ENCODE peak calls at places on chromosomes 6 and 20, in six cellular contexts. A is stimulated activated CD8-positive, alpha-beta memory T cell treated with anti-CD3 and anti-CD28 coated beads, Interleukin-7, amount 100 ng/mL, for 24 hours; H is LoVo; Y is SIG-M5; L is posterior cingulate gyrus; J is NCI-H1417. P is an unnamed sample.

GRCh38 chr20:18857640-18858039 is 44.1 kb downstream of the SCP2D1 start:
- DNase-seq in J (no peak), A (no peak), L (no peak), Y (no peak), H (no peak), P (no peak)

GRCh38 chr6:133964052-133964451 is 11.0 kb downstream of the TBPL1 start:
- DNase-seq in A (no peak), Y (no peak), L (no peak), J (no peak), H (no peak), P (no peak)

GRCh38 chr20:36154696-36155628 is at the start of gene EPB41L1:
- DNase-seq in L (no peak), J (peak), H (no peak), A (no peak), Y (no peak), P (no peak)

GRCh38 chr6:75550544-75551167 is 51.0 kb upstream of the SENP6 start:
- DNase-seq in J (no peak), A (no peak), Y (no peak), H (no peak), L (no peak), P (no peak)

GRCh38 chr6:45327956-45328522 is at the start of gene RUNX2:
- DNase-seq in A (no peak), J (no peak), L (no peak), Y (no peak), H (no peak), P (no peak)

GRCh38 chr6:157383471-157383870 is 2.5 kb downstream of the ZDHHC14 start:
- DNase-seq in A (no peak), H (no peak), J (peak), Y (no peak), L (no peak), P (no peak)

GRCh38 chr20:9978395-9979004 is 56.3 kb upstream of the ANKEF1 start:
- DNase-seq in L (no peak), H (peak), Y (peak), J (peak), A (no peak), P (peak)

GRCh38 chr6:11486486-11486885 is 51.1 kb upstream of the TMEM170B start:
- DNase-seq in H (no peak), L (no peak), A (no peak), Y (no peak), J (no peak), P (no peak)

GRCh38 chr20:22795897-22796296 is 211.5 kb upstream of the FOXA2 start:
- DNase-seq in Y (no peak), J (no peak), L (no peak), H (peak), A (no peak), P (peak)

GRCh38 chr6:130760006-130760405 is 67.2 kb upstream of the SMLR1 start:
- DNase-seq in J (peak), A (no peak), H (peak), L (no peak), Y (no peak), P (no peak)

GRCh38 chr6:31332637-31333602 is 24.1 kb downstream of the HLA-B start:
- DNase-seq in L (no peak), J (no peak), A (no peak), H (no peak), Y (no peak), P (no peak)

GRCh38 chr6:80454197-80454596 is 347.7 kb downstream of the BCKDHB start:
- DNase-seq in Y (no peak), H (peak), J (no peak), L (no peak), A (no peak), P (no peak)

GRCh38 chr6:83199865-83200230 is 6.7 kb downstream of the RWDD2A start:
- DNase-seq in A (no peak), J (no peak), Y (no peak), H (no peak), L (no peak), P (peak)

GRCh38 chr20:11814276-11814675 is 103.4 kb upstream of the BTBD3 start:
- DNase-seq in H (no peak), Y (no peak), J (no peak), L (no peak), A (no peak), P (no peak)

GRCh38 chr6:79833264-79833663 is 114.1 kb downstream of the ELOVL4 start:
- DNase-seq in H (no peak), L (no peak), J (peak), A (no peak), Y (no peak), P (no peak)

GRCh38 chr6:88165877-88166492 is at the start of gene CNR1:
- DNase-seq in H (peak), Y (no peak), A (no peak), L (peak), J (peak), P (peak)

GRCh38 chr6:90175627-90176538 is 120.8 kb downstream of the BACH2 start:
- DNase-seq in A (peak), L (no peak), J (no peak), H (no peak), Y (no peak), P (no peak)

GRCh38 chr6:34460796-34461507 is 4.9 kb upstream of the PACSIN1 start:
- DNase-seq in L (peak), H (no peak), J (no peak), A (no peak), Y (no peak), P (no peak)

GRCh38 chr20:8461186-8461585 is 329.1 kb downstream of the PLCB1 start:
- DNase-seq in A (no peak), Y (no peak), L (no peak), H (no peak), J (no peak), P (no peak)

GRCh38 chr20:7094438-7094997 is 327.0 kb downstream of the BMP2 start:
- DNase-seq in H (peak), Y (no peak), L (peak), J (peak), A (no peak), P (peak)

GRCh38 chr20:9689041-9689440 is 149.8 kb downstream of the PAK5 start:
- DNase-seq in Y (no peak), H (no peak), A (no peak), L (no peak), J (peak), P (no peak)

GRCh38 chr20:58889334-58890072 is 37.0 kb downstream of the GNAS start:
- DNase-seq in Y (no peak), L (peak), A (no peak), H (no peak), J (peak), P (no peak)